ENCODE peak calls at places on chromosomes 16 and 17, in six cellular contexts. G is HepG2, Y is GM12878, X is H1, H is K562, P is GM12891. D is an unnamed sample.

GRCh38 chr16:54176376-54176901 is 110.1 kb downstream of the IRX3 start:
- DNase-seq in X (no peak), Y (no peak), P (no peak), H (no peak), G (peak), D (no peak)

GRCh38 chr16:81946206-81946605 is 65.1 kb downstream of the SDR42E1 start:
- DNase-seq in Y (no peak), P (no peak), G (no peak), X (no peak), H (no peak), D (no peak)

GRCh38 chr16:2056681-2057407 is 9.1 kb downstream of the TSC2 start:
- DNase-seq in Y (no peak), H (no peak), P (no peak), G (no peak), X (no peak), D (no peak)

GRCh38 chr17:75131278-75132017 is at the start of gene NT5C:
- DNase-seq in H (peak), G (peak), P (peak), X (peak), Y (no peak), D (peak)

GRCh38 chr17:31130286-31131224 is 35.8 kb downstream of the NF1 start:
- DNase-seq in X (no peak), P (no peak), G (no peak), H (no peak), Y (no peak), D (no peak)

GRCh38 chr17:3048727-3049471 is 14.5 kb downstream of the OR1D5 start:
- DNase-seq in X (peak), P (peak), G (peak), H (peak), Y (peak), D (peak)

GRCh38 chr16:70738083-70738977 is 52.5 kb upstream of the MTSS2 start:
- DNase-seq in H (peak), X (peak), P (no peak), Y (no peak), G (peak), D (peak)

GRCh38 chr17:77374170-77374936 is 233.6 kb downstream of the SEC14L1 start:
- DNase-seq in H (peak), G (peak), P (peak), Y (no peak), X (peak), D (peak)

GRCh38 chr17:59431606-59432005 is 100.2 kb downstream of the YPEL2 start:
- DNase-seq in P (no peak), Y (no peak), H (no peak), X (no peak), G (no peak), D (no peak)

GRCh38 chr16:22007159-22007508 is 777 bp upstream of the MOSMO start:
- DNase-seq in H (peak), P (no peak), G (no peak), X (no peak), Y (no peak), D (no peak)

GRCh38 chr16:27286446-27286845 is 17.9 kb upstream of the NSMCE1 start:
- DNase-seq in Y (no peak), H (no peak), P (no peak), X (no peak), G (peak), D (no peak)

GRCh38 chr16:48300391-48300856 is 53.1 kb upstream of the ABCC11 start:
- DNase-seq in X (no peak), H (no peak), G (no peak), Y (no peak), P (no peak), D (no peak)

GRCh38 chr16:70576431-70577255 is 53.0 kb downstream of the SF3B3 start:
- DNase-seq in G (peak), P (no peak), X (no peak), H (no peak), Y (peak), D (no peak)

GRCh38 chr17:76868669-76869208 is 535 bp downstream of the MGAT5B start:
- DNase-seq in Y (no peak), G (no peak), X (no peak), H (peak), P (no peak), D (no peak)

GRCh38 chr17:8556074-8556473 is 74.5 kb downstream of the MYH10 start:
- DNase-seq in Y (no peak), H (no peak), X (no peak), G (no peak), P (no peak), D (no peak)

GRCh38 chr17:30095507-30096244 is 20.9 kb upstream of the NSRP1 start:
- DNase-seq in Y (peak), P (no peak), X (no peak), G (peak), H (peak), D (no peak)

GRCh38 chr17:79842136-79842655 is 3.0 kb upstream of the CBX4 start:
- DNase-seq in Y (no peak), X (no peak), H (no peak), G (no peak), P (no peak), D (no peak)

GRCh38 chr16:1169285-1170075 is 16.6 kb downstream of the CACNA1H start:
- DNase-seq in H (no peak), X (no peak), P (no peak), Y (no peak), G (no peak), D (no peak)

GRCh38 chr17:52604105-52604504 is 445.6 kb upstream of the CA10 start:
- DNase-seq in Y (no peak), H (no peak), G (no peak), X (no peak), P (no peak), D (no peak)

GRCh38 chr17:17216236-17216635 is 10.1 kb upstream of the PLD6 start:
- DNase-seq in Y (no peak), P (no peak), X (no peak), G (no peak), H (no peak), D (no peak)

GRCh38 chr16:67187175-67187900 is 2.6 kb downstream of the EXOC3L1 start:
- DNase-seq in Y (no peak), X (no peak), G (no peak), H (no peak), P (no peak), D (no peak)

GRCh38 chr17:70906808-70907207 is 737.5 kb downstream of the KCNJ2 start:
- DNase-seq in G (no peak), P (no peak), Y (no peak), X (no peak), H (no peak), D (no peak)

GRCh38 chr16:29804455-29805231 is 1.7 kb upstream of the MAZ start:
- DNase-seq in X (no peak), Y (no peak), H (peak), G (no peak), P (no peak), D (no peak)

GRCh38 chr16:74811911-74812310 is 37.3 kb upstream of the FA2H start:
- DNase-seq in X (no peak), P (no peak), G (no peak), Y (no peak), H (no peak), D (no peak)

GRCh38 chr16:25747160-25747758 is 55.5 kb downstream of the HS3ST4 start:
- DNase-seq in G (no peak), P (no peak), H (peak), Y (no peak), X (no peak), D (no peak)

GRCh38 chr17:59519132-59519531 is 46.3 kb upstream of the DHX40 start:
- DNase-seq in Y (no peak), X (no peak), G (no peak), P (no peak), H (no peak), D (no peak)

GRCh38 chr16:19119564-19119963 is 5.8 kb downstream of the ITPRIPL2 start:
- DNase-seq in G (no peak), P (no peak), H (no peak), Y (no peak), X (no peak), D (no peak)

GRCh38 chr16:11109551-11109950 is 146.5 kb downstream of the SOCS1 start:
- DNase-seq in P (no peak), G (no peak), Y (no peak), H (no peak), X (no peak), D (no peak)

GRCh38 chr16:47571711-47572110 is 110.6 kb downstream of the PHKB start:
- DNase-seq in X (no peak), G (no peak), Y (no peak), H (no peak), P (no peak), D (no peak)

GRCh38 chr17:31540602-31541307 is 149.3 kb downstream of the RAB11FIP4 start:
- DNase-seq in P (no peak), H (no peak), X (no peak), Y (no peak), G (no peak), D (no peak)

GRCh38 chr16:15521758-15522509 is 87.5 kb downstream of the BMERB1 start:
- DNase-seq in G (no peak), X (no peak), H (peak), P (no peak), Y (no peak), D (no peak)

GRCh38 chr17:74962622-74963394 is 9.8 kb downstream of the HID1 start:
- DNase-seq in H (no peak), G (no peak), Y (no peak), X (no peak), P (no peak), D (no peak)

GRCh38 chr17:27562777-27563455 is 68.1 kb upstream of the LGALS9 start:
- DNase-seq in Y (no peak), X (no peak), G (no peak), H (no peak), P (no peak), D (no peak)

GRCh38 chr17:62892870-62893338 is 73.1 kb upstream of the TANC2 start:
- DNase-seq in H (no peak), Y (no peak), X (no peak), P (no peak), G (peak), D (no peak)

GRCh38 chr17:37246085-37246484 is 129.7 kb upstream of the C17orf78 start:
- DNase-seq in X (no peak), Y (no peak), G (no peak), P (no peak), H (no peak), D (no peak)

GRCh38 chr17:37247825-37248224 is 128.0 kb upstream of the C17orf78 start:
- DNase-seq in H (no peak), G (no peak), Y (no peak), P (no peak), X (no peak), D (no peak)
- TF ChIP-seq TAF1 in H (no peak), G (no peak), Y (no peak), P (no peak), X (no peak), D (no peak)

GRCh38 chr16:72091217-72091616 is 2.2 kb downstream of the TXNL4B start:
- DNase-seq in H (no peak), G (peak), X (no peak), Y (no peak), P (no peak), D (no peak)

GRCh38 chr16:72098936-72099335 is 5.3 kb downstream of the DHX38 start:
- DNase-seq in P (no peak), G (no peak), H (no peak), Y (no peak), X (no peak), D (no peak)

GRCh38 chr16:72092832-72093447 is 480 bp downstream of the TXNL4B start:
- DNase-seq in X (no peak), P (no peak), G (peak), Y (no peak), H (no peak), D (no peak)

GRCh38 chr16:72094266-72094610 is 591 bp downstream of the DHX38 start:
- DNase-seq in P (no peak), X (no peak), Y (no peak), H (peak), G (no peak), D (no peak)

GRCh38 chr16:72093448-72094265 is at the start of the genes DHX38 and TXNL4B:
- DNase-seq in H (peak), G (peak), P (peak), X (peak), Y (peak), D (peak)
- TF ChIP-seq POLR2A in H (peak), G (peak), P (peak), X (peak), Y (peak), D (peak)

GRCh38 chr17:38511126-38512108 is 83.2 kb downstream of the ARHGAP23 start:
- DNase-seq in Y (no peak), H (no peak), G (no peak), P (no peak), X (no peak), D (no peak)
- TF ChIP-seq POLR2AphosphoS5 in Y (no peak), H (no peak), G (no peak), P (no peak), X (peak), D (no peak)

GRCh38 chr16:8855051-8855786 is 13.6 kb downstream of the CARHSP1 start:
- DNase-seq in H (peak), Y (no peak), X (no peak), P (no peak), G (no peak), D (no peak)
- TF ChIP-seq TAF1 in H (no peak), Y (no peak), X (no peak), P (no peak), G (no peak), D (no peak)

DNA sequence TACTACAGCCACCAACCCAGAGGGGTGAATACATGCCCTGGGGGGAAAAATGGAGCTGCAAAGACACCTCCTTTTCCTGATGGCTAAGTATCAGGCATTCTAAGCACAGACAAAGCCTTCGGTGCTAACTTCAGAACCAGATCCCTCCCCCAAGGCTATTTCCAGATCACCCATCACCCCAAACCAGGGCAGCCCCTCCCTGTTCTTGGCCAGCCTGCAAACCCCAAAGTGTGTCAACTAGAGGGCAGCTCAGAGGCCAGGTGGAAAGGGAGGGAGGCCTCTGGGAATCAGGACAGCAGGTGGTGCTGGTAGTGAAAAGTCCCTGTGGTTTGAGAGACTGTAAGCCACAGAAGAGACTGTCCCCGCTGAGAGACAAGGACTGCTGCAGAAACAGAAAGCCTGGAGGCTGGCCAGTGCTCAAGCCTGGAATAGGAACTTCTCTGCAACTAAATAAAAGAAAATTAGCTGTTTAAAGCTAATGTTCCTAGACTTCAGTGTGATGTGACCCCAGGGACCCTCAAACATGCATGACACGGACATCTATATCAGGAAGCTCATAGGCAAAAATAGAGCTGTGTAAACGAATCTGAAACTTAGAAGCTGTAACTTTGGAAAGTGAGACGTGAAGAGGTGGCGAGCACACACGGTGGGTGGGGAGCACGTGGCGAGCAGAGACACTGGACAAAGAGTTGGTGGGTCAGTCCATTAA is 9.1 kb downstream of the TUBG1 start:
- DNase-seq in X (no peak), H (peak), G (peak), P (peak), Y (peak), D (peak)
- TF ChIP-seq POLR2A in X (no peak), H (no peak), G (no peak), P (no peak), Y (no peak), D (no peak)

GRCh38 chr17:49191917-49192741 is 18.2 kb downstream of the GNGT2 start:
- DNase-seq in H (peak), X (peak), P (no peak), Y (peak), G (peak), D (peak)

GRCh38 chr17:49191407-49191916 is 18.9 kb downstream of the GNGT2 start:
- DNase-seq in G (no peak), H (no peak), Y (no peak), P (no peak), X (no peak), D (no peak)

GRCh38 chr17:49194297-49194607 is 16.1 kb downstream of the GNGT2 start:
- DNase-seq in P (no peak), G (no peak), Y (no peak), X (no peak), H (no peak), D (no peak)

GRCh38 chr17:49195746-49196145 is 14.6 kb downstream of the GNGT2 start:
- DNase-seq in H (no peak), Y (no peak), P (no peak), X (no peak), G (no peak), D (no peak)

GRCh38 chr17:49193513-49194296 is 16.7 kb downstream of the GNGT2 start:
- DNase-seq in P (no peak), X (no peak), H (peak), Y (peak), G (no peak), D (no peak)
- TF ChIP-seq POLR2AphosphoS5 in P (peak), X (no peak), H (no peak), Y (peak), G (no peak), D (peak)

D was measured in GM12892.